ENCODE peak calls at places on chromosome 22, in nine cellular contexts. V is endothelial cell of umbilical vein; R is CD4-positive, CD25-positive, alpha-beta regulatory T cell; W is iPS DF 6.9; J is mammary epithelial cell; T is body of pancreas; X is adipocyte; L is tibial artery; N is SK-N-SH. G is an unnamed sample.
A peak's percentile ranks its signal among the peaks of the same experiment; 100 is the strongest.

GRCh38 chr22:44211256-44211945 is 30.7 kb downstream of the PARVG start:
- DNase-seq in V (no peak), R (no peak), W (no peak), J (no peak), T (no peak), X (peak; percentile 44), L (peak; percentile 50), N (no peak), G (no peak)

GRCh38 chr22:27754247-27754887 is 47.2 kb downstream of the MN1 start:
- DNase-seq in V (no peak), R (no peak), W (no peak), J (peak; percentile 92), T (no peak), X (no peak), L (no peak), N (no peak), G (no peak)

GRCh38 chr22:40818747-40819662 is at the start of gene SLC25A17:
- DNase-seq in V (peak; percentile 87), R (peak; percentile 92), W (peak; percentile 76), J (peak; percentile 83), T (peak; percentile 91), X (peak; percentile 95), L (peak; percentile 87), N (peak; percentile 91), G (peak; percentile 88)

GRCh38 chr22:31719850-31720471 is 30.0 kb downstream of the PRR14L start:
- DNase-seq in V (no peak), R (no peak), W (no peak), J (peak; percentile 15), T (no peak), X (no peak), L (no peak), N (no peak), G (no peak)

GRCh38 chr22:43273902-43274484 is 69.2 kb downstream of the SCUBE1 start:
- DNase-seq in V (peak; percentile 57), R (peak; percentile 49), W (no peak), J (peak; percentile 41), T (peak; percentile 50), X (peak; percentile 70), L (peak; percentile 36), N (peak; percentile 78), G (peak; percentile 58)

GRCh38 chr22:48703265-48703941 is 1124.3 kb downstream of the BRD1 start:
- DNase-seq in V (no peak), R (no peak), W (no peak), J (no peak), T (no peak), X (no peak), L (no peak), N (no peak), G (no peak)

GRCh38 chr22:49260681-49261580 is 566.7 kb downstream of the BRD1 start:
- DNase-seq in V (no peak), R (no peak), W (no peak), J (no peak), T (no peak), X (no peak), L (peak; percentile 14), N (no peak), G (no peak)

GRCh38 chr22:36765131-36765942 is 10.6 kb downstream of the IFT27 start:
- DNase-seq in V (no peak), R (no peak), W (no peak), J (no peak), T (no peak), X (no peak), L (no peak), N (no peak), G (no peak)

GRCh38 chr22:44550666-44551491 is 52.8 kb upstream of the RTL6 start:
- DNase-seq in V (peak; percentile 1), R (peak; percentile 32), W (no peak), J (peak; percentile 49), T (peak; percentile 29), X (peak; percentile 87), L (no peak), N (no peak), G (peak; percentile 51)

GRCh38 chr22:35868938-35869337 is 151.3 kb downstream of the APOL5 start:
- DNase-seq in V (no peak), R (no peak), W (no peak), J (no peak), T (no peak), X (no peak), L (no peak), N (no peak), G (no peak)

GRCh38 chr22:39343259-39344045 is 6.3 kb upstream of the SYNGR1 start:
- DNase-seq in V (peak; percentile 53), R (peak; percentile 57), W (no peak), J (peak; percentile 42), T (peak; percentile 78), X (peak; percentile 80), L (peak; percentile 41), N (peak; percentile 59), G (peak; percentile 65)

GRCh38 chr22:42229455-42230149 is 40.9 kb downstream of the TCF20 start:
- DNase-seq in V (peak; percentile 6), R (no peak), W (no peak), J (peak; percentile 2), T (peak; percentile 47), X (peak; percentile 4), L (peak; percentile 32), N (no peak), G (peak; percentile 51)

DNA sequence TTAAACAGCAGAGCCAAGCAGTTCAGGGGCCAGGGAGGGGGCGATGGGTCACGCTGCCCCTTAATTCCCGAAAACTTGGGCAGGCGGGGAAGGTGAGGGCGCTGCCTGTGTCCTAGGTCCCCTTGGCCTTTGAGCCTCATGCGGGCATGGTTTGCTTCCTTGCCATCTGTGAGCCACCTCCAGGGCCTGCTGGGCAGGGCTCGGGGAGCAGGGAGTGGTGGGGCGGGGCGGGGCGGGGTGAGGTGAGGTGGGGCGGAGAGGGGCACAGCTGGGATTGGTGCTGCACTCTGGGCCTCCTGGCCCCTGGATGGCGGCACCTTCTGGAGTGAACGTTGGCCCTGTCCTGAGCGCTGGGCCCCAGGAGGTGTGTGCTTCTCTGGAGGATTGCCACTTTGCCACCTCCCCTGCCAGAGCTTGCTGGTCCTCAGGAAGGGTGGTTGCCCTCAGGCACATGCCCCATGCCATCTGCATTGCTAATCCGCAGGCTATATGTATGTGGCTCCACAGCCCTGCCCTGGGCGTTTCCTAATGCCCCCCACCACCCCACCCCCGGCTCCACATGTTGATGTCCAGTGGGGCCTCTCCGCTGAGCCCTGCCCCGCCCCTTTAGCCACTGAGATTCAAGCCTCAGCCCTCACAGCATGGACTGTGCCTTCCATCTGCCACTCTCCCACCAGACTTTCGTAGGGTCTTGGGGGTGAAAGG is 352.5 kb downstream of the TBC1D22A start:
- DNase-seq in V (no peak), R (no peak), W (no peak), J (no peak), T (no peak), X (no peak), L (no peak), N (no peak), G (no peak)
- H3K4me1 ChIP-seq in V (no peaks in the 10 kb centered on the region), R (no peaks in the 10 kb centered on the region), W (peaks cover 1% of the 10 kb centered on the region), J (no peaks in the 10 kb centered on the region), T (peaks cover 55% of the 10 kb centered on the region), X (peaks cover 11% of the 10 kb centered on the region), L (no peaks in the 10 kb centered on the region), N (no peaks in the 10 kb centered on the region), G (no peaks in the 10 kb centered on the region)

DNA sequence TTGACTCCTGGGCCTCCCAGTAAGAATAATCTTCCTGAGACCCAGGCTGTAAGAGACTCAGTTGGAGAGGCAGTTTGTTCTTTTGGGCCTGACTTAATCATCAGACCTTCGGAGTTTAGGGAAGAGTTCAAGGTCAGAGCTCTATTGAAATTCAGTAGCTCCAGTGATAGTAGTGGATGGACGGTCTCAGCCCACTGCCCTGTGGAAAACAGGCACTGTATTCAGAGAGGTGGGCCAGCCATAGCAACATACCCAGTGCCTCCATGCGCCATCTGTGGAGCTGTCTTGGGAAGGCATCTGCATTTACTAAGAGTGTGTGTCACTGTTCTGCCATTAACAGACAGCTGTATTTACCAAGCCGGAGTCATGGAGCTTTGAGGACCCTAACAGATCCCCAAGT is 2.9 kb downstream of the SMARCB1 start:
- DNase-seq in V (no peak), R (no peak), W (no peak), J (no peak), T (no peak), X (no peak), L (no peak), N (peak; percentile 56), G (no peak)
- H3K4me3 ChIP-seq in V (no peak overlapping the region), R (no peak overlapping the region), W (no peak overlapping the region), J (no peak overlapping the region), T (no peak overlapping the region), X (no peak overlapping the region), L (no peak overlapping the region), N (no peak overlapping the region), G (no peak overlapping the region)

DNA sequence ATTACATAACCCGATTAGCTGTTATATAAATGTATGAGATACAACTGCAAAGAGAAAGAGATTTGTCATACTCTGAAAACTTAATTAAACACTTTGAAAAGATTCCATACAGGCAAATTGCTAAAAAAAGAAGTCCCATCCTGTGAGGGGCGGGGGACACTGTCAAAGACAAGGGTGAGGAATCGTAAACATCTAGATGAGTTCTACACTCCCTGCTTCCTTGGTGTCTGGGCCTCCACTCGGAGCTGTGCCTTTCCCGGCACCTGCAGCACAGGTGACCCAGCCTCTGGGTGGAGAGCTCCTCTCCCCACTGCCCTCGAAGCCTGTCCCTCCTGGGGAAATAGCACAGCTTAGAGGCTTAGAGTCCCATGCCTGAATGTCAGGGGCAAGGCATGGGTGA is 69.2 kb upstream of the CRYBB3 start:
- DNase-seq in V (no peak), R (no peak), W (no peak), J (no peak), T (no peak), X (no peak), L (no peak), N (no peak), G (no peak)
- H3K4me1 ChIP-seq in V (peaks cover 19% of the 10 kb centered on the region), R (no peaks in the 10 kb centered on the region), W (no peaks in the 10 kb centered on the region), J (peaks cover 11% of the 10 kb centered on the region), T (peaks cover 43% of the 10 kb centered on the region), X (peaks cover 4% of the 10 kb centered on the region), L (no peaks in the 10 kb centered on the region), N (no peaks in the 10 kb centered on the region), G (no peaks in the 10 kb centered on the region)

DNA sequence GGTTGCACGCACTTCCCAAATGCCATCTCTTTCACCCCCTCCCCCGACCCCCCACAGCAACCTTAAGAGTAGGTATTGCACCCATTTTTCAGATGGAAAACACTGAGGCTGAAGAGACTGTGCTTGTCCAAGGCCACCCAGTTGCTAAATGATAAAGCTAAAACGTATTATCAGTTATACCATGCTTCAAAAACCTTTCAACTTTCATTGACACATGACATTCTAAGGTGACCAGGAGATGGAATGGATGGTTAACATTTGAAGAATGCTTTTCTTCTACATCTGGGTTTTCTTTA is 4.0 kb downstream of the TIMP3 start:
- DNase-seq in V (no peak), R (no peak), W (no peak), J (no peak), T (no peak), X (no peak), L (no peak), N (no peak), G (no peak)
- H3K4me3 ChIP-seq in V (no peak overlapping the region), R (no peak overlapping the region), W (no peak overlapping the region), J (no peak overlapping the region), T (no peak overlapping the region), X (peak overlapping the region; percentile 82), L (peak overlapping the region; percentile 92), N (no peak overlapping the region), G (no peak overlapping the region)

GRCh38 chr22:19885841-19886592 is 31.3 kb upstream of the GNB1L start:
- DNase-seq in V (no peak), R (no peak), W (no peak), J (no peak), T (no peak), X (no peak), L (no peak), N (no peak), G (no peak)
- H3K4me1 ChIP-seq in V (peaks cover 65% of the 10 kb centered on the region), R (peaks cover 67% of the 10 kb centered on the region), W (peaks cover 5% of the 10 kb centered on the region), J (peaks cover 49% of the 10 kb centered on the region), T (no peaks in the 10 kb centered on the region), X (peaks cover 26% of the 10 kb centered on the region), L (no peaks in the 10 kb centered on the region), N (peaks cover 37% of the 10 kb centered on the region), G (no peaks in the 10 kb centered on the region)

GRCh38 chr22:17371446-17371845 is 2.2 kb downstream of the CECR2 start:
- DNase-seq in V (no peak), R (no peak), W (no peak), J (no peak), T (no peak), X (no peak), L (no peak), N (no peak), G (no peak)
- H3K4me3 ChIP-seq in V (no peak overlapping the region), R (no peak overlapping the region), W (peak overlapping the region; percentile 99), J (no peak overlapping the region), T (no peak overlapping the region), X (no peak overlapping the region), L (no peak overlapping the region), N (no peak overlapping the region), G (no peak overlapping the region)